ENCODE peak calls at places on chromosome 17, in seven cellular contexts. B is occipital lobe, C is fibroblast of the conjunctiva, Q is NCI-H774, A is GM20000, I is skeletal muscle cell, Z is adrenal gland. H is an unnamed sample.

GRCh38 chr17:80219013-80219776 is 938 bp downstream of the SGSH start:
- DNase-seq in Z (peak; percentile 82), Q (no peak), C (peak; percentile 40), B (no peak), A (peak; percentile 89), I (peak; percentile 41), H (peak; percentile 44)

GRCh38 chr17:29143894-29144293 is 36.3 kb downstream of the MYO18A start:
- DNase-seq in Q (no peak), A (no peak), C (no peak), Z (no peak), I (no peak), B (no peak), H (peak; percentile 69)

GRCh38 chr17:1628856-1629646 is 417 bp upstream of the SLC43A2 start:
- DNase-seq in A (peak; percentile 99), Z (peak; percentile 95), C (peak; percentile 78), B (peak; percentile 95), Q (peak; percentile 83), I (peak; percentile 67), H (peak; percentile 100)

GRCh38 chr17:55625516-55625915 is 97.1 kb downstream of the TMEM100 start:
- DNase-seq in A (peak; percentile 31), Z (no peak), I (no peak), C (no peak), Q (no peak), B (no peak), H (no peak)

GRCh38 chr17:50833396-50834125 is 1.8 kb upstream of the WFIKKN2 start:
- DNase-seq in A (no peak), Z (no peak), B (no peak), I (no peak), Q (no peak), C (no peak), H (peak; percentile 26)

GRCh38 chr17:73776978-73777567 is 132.8 kb upstream of the SDK2 start:
- DNase-seq in I (no peak), B (no peak), Q (no peak), C (no peak), A (no peak), Z (no peak), H (no peak)

GRCh38 chr17:40547079-40547784 is 18.0 kb downstream of the CCR7 start:
- DNase-seq in A (no peak), Z (peak; percentile 12), Q (peak; percentile 84), B (no peak), C (no peak), I (no peak), H (peak; percentile 35)

GRCh38 chr17:47872651-47873161 is 21.7 kb upstream of the SP6 start:
- DNase-seq in I (no peak), Q (no peak), B (no peak), Z (no peak), C (no peak), A (no peak), H (peak; percentile 78)

GRCh38 chr17:49021095-49021767 is 24.0 kb downstream of the IGF2BP1 start:
- DNase-seq in A (no peak), Z (no peak), I (peak; percentile 41), B (no peak), C (no peak), Q (no peak), H (peak; percentile 59)

GRCh38 chr17:44214230-44214494 is 5.3 kb downstream of the UBTF start:
- DNase-seq in I (no peak), Z (no peak), C (no peak), B (no peak), A (no peak), Q (no peak), H (no peak)

H was measured in H9.